ENCODE peak calls at places on chromosomes 12 and 14, in ten cellular contexts. F is fibroblast of lung; D is left ventricle myocardium superior; V is HT-29; Y is HS-5; G is stimulated activated CD4-positive, alpha-beta T cell treated with anti-CD3 and anti-CD28 coated beads, TNF-alpha, amount 100 ng/mL, for 4 hours; U is coronary artery; O is activated naive CD4-positive, alpha-beta T cell; E is GM03348; P is posterior vena cava. Q is an unnamed sample.

GRCh38 chr14:71119075-71119474 is 211.8 kb downstream of the PCNX1 start:
- DNase-seq in F (no peak), Y (no peak), G (no peak), U (no peak), D (no peak), E (no peak), P (no peak), O (no peak), V (no peak), Q (no peak)

GRCh38 chr12:2691001-2691339 is 103.8 kb upstream of the FKBP4 start:
- DNase-seq in G (peak), P (no peak), F (peak), Y (no peak), E (no peak), D (no peak), O (no peak), U (peak), V (no peak), Q (peak)

GRCh38 chr14:30874120-30874998 is at the start of gene COCH:
- DNase-seq in G (no peak), D (peak), V (no peak), P (no peak), F (no peak), O (no peak), U (no peak), Y (no peak), E (peak), Q (peak)

GRCh38 chr12:105469701-105470100 is 139.2 kb downstream of the C12orf75 start:
- DNase-seq in F (no peak), O (no peak), E (peak), G (no peak), U (no peak), Y (no peak), V (no peak), D (no peak), P (no peak), Q (no peak)

GRCh38 chr14:90398315-90398811 is 1.5 kb downstream of the CALM1 start:
- DNase-seq in E (peak), G (peak), O (peak), D (no peak), P (peak), U (peak), V (peak), F (no peak), Y (no peak), Q (peak)

GRCh38 chr14:100826371-100827139 is 637 bp downstream of the MEG3 start:
- DNase-seq in V (no peak), U (no peak), Y (no peak), G (no peak), O (no peak), E (peak), P (peak), F (no peak), D (no peak), Q (peak)

GRCh38 chr12:49578471-49579112 is 10.7 kb upstream of the MCRS1 start:
- DNase-seq in D (no peak), Y (no peak), G (no peak), P (no peak), V (no peak), E (no peak), O (no peak), U (no peak), F (no peak), Q (no peak)

GRCh38 chr14:23043749-23044148 is 1.7 kb downstream of the PSMB11 start:
- DNase-seq in G (no peak), O (no peak), E (no peak), D (no peak), Y (no peak), U (no peak), P (no peak), V (no peak), F (no peak), Q (peak)

GRCh38 chr12:95908573-95908972 is 33.8 kb downstream of the CCDC38 start:
- DNase-seq in V (no peak), E (peak), P (no peak), F (peak), G (no peak), U (no peak), D (no peak), O (no peak), Y (peak), Q (no peak)

GRCh38 chr14:39398382-39398781 is 33.9 kb downstream of the FBXO33 start:
- DNase-seq in U (no peak), G (no peak), D (peak), P (no peak), V (no peak), F (no peak), Y (no peak), O (no peak), E (no peak), Q (no peak)

GRCh38 chr14:90362558-90362896 is 30.8 kb upstream of the NRDE2 start:
- DNase-seq in O (no peak), F (no peak), P (no peak), Y (no peak), D (no peak), U (no peak), E (no peak), G (no peak), V (no peak), Q (no peak)

GRCh38 chr12:25825494-25825893 is 133.0 kb upstream of the RASSF8 start:
- DNase-seq in V (no peak), F (no peak), Y (no peak), O (no peak), D (no peak), U (no peak), G (no peak), E (no peak), P (no peak), Q (no peak)

GRCh38 chr14:99427632-99428315 is 52.9 kb downstream of the SETD3 start:
- DNase-seq in D (no peak), Y (peak), E (peak), O (no peak), P (no peak), G (no peak), U (no peak), V (no peak), F (no peak), Q (peak)

GRCh38 chr12:120538281-120539156 is 4.4 kb downstream of the RNF10 start:
- DNase-seq in U (peak), E (peak), O (no peak), F (peak), Y (peak), G (no peak), V (peak), D (peak), P (peak), Q (peak)

GRCh38 chr12:7142057-7142644 is 12.0 kb downstream of the CLSTN3 start:
- DNase-seq in U (no peak), G (peak), D (no peak), P (peak), F (peak), Y (peak), E (peak), O (no peak), V (peak), Q (peak)

GRCh38 chr12:108457006-108457733 is 57.9 kb upstream of the FICD start:
- DNase-seq in O (no peak), D (no peak), Y (no peak), U (no peak), E (peak), V (peak), P (no peak), F (peak), G (no peak), Q (peak)

GRCh38 chr12:53493610-53494391 is 5.5 kb downstream of the MAP3K12 start:
- DNase-seq in G (no peak), P (peak), O (no peak), U (no peak), E (no peak), Y (no peak), F (no peak), V (no peak), D (no peak), Q (peak)

GRCh38 chr12:124160102-124160501 is 134.8 kb upstream of the RFLNA start:
- DNase-seq in P (no peak), O (no peak), F (no peak), U (no peak), D (no peak), Y (no peak), G (no peak), E (peak), V (no peak), Q (peak)

GRCh38 chr12:14416658-14417057 is 51.2 kb downstream of the ATF7IP start:
- DNase-seq in F (peak), V (peak), E (peak), O (no peak), G (no peak), P (no peak), U (no peak), Y (peak), D (no peak), Q (peak)

GRCh38 chr12:13038491-13039161 is 5.6 kb upstream of the FAM234B start:
- DNase-seq in P (no peak), Y (no peak), U (no peak), D (no peak), V (no peak), G (no peak), F (peak), O (no peak), E (peak), Q (no peak)

GRCh38 chr14:37131205-37131604 is 41.2 kb downstream of the SLC25A21 start:
- DNase-seq in P (no peak), G (no peak), D (no peak), Y (no peak), E (no peak), O (no peak), F (no peak), V (no peak), U (no peak), Q (no peak)

GRCh38 chr12:1612196-1612595 is 16.8 kb upstream of the WNT5B start:
- DNase-seq in F (no peak), V (no peak), G (no peak), O (no peak), E (peak), Y (no peak), D (no peak), U (no peak), P (no peak), Q (no peak)

GRCh38 chr14:46034305-46034704 is 617.3 kb downstream of the RPL10L start:
- DNase-seq in E (no peak), U (no peak), V (no peak), Y (no peak), P (no peak), F (no peak), D (no peak), G (no peak), O (no peak), Q (no peak)

GRCh38 chr14:32345311-32345771 is 16.2 kb downstream of the AKAP6 start:
- DNase-seq in Y (no peak), F (peak), D (no peak), O (no peak), U (no peak), G (no peak), P (no peak), V (peak), E (peak), Q (no peak)

GRCh38 chr14:67237591-67237990 is 3.6 kb upstream of the PALS1 start:
- DNase-seq in G (no peak), Y (no peak), O (no peak), U (no peak), V (no peak), D (no peak), P (no peak), E (no peak), F (no peak), Q (no peak)

GRCh38 chr12:120229583-120230325 is 28.8 kb upstream of the RPLP0 start:
- DNase-seq in G (no peak), P (no peak), O (no peak), V (peak), Y (no peak), F (peak), U (peak), E (peak), D (no peak), Q (peak)

GRCh38 chr12:75831413-75831812 is 200.2 kb downstream of the PHLDA1 start:
- DNase-seq in F (peak), G (no peak), O (no peak), P (no peak), Y (no peak), V (no peak), E (no peak), U (no peak), D (no peak), Q (no peak)

GRCh38 chr12:64400041-64400440 is 4.2 kb upstream of the XPOT start:
- DNase-seq in U (no peak), D (no peak), E (peak), G (no peak), F (peak), O (no peak), V (no peak), P (no peak), Y (no peak), Q (peak)

GRCh38 chr12:93913845-93914244 is 234.5 kb upstream of the PLXNC1 start:
- DNase-seq in V (no peak), O (no peak), E (no peak), P (no peak), D (no peak), G (no peak), F (peak), Y (peak), U (no peak), Q (no peak)

GRCh38 chr14:72722201-72722785 is 171.6 kb downstream of the DPF3 start:
- DNase-seq in Y (no peak), U (no peak), P (no peak), V (no peak), F (no peak), O (no peak), D (no peak), G (no peak), E (no peak), Q (no peak)

GRCh38 chr12:106249411-106250135 is 1.8 kb upstream of the CKAP4 start:
- DNase-seq in E (no peak), F (no peak), D (no peak), O (no peak), V (no peak), U (no peak), G (no peak), Y (no peak), P (no peak), Q (no peak)

GRCh38 chr14:56514663-56515371 is 64.8 kb upstream of the TMEM260 start:
- DNase-seq in Y (peak), G (no peak), U (no peak), F (peak), E (peak), O (no peak), P (no peak), V (no peak), D (no peak), Q (no peak)

GRCh38 chr14:33165144-33165925 is 226.7 kb downstream of the NPAS3 start:
- DNase-seq in O (no peak), V (no peak), D (no peak), F (no peak), G (no peak), Y (no peak), P (no peak), E (no peak), U (no peak), Q (peak)

GRCh38 chr12:114163766-114164165 is 197.6 kb upstream of the RBM19 start:
- DNase-seq in O (no peak), Y (peak), E (peak), V (peak), U (no peak), F (peak), D (no peak), G (no peak), P (no peak), Q (no peak)

GRCh38 chr14:77053046-77053841 is 24.7 kb upstream of the IRF2BPL start:
- DNase-seq in G (peak), Y (no peak), V (peak), P (peak), O (peak), F (peak), E (peak), D (peak), U (no peak), Q (peak)